ENCODE peak calls at places on chromosomes 4 and X, in six cellular contexts. K is adrenal gland, Z is heart left ventricle, L is testis, V is body of pancreas, J is suprapubic skin. R is an unnamed sample.

GRCh38 chr4:152309418-152309817 is 226.5 kb downstream of the FBXW7 start:
- DNase-seq in K (no peak), Z (no peak), L (no peak), V (no peak), J (no peak), R (no peak)

GRCh38 chr4:141605425-141605856 is 30.9 kb upstream of the IL15 start:
- DNase-seq in K (no peak), Z (no peak), L (no peak), V (no peak), J (no peak), R (no peak)

GRCh38 chr4:117514779-117515178 is 429.4 kb upstream of the TRAM1L1 start:
- DNase-seq in K (no peak), Z (no peak), L (no peak), V (no peak), J (no peak), R (no peak)

GRCh38 chrX:21493226-21493850 is 119.1 kb downstream of the CNKSR2 start:
- DNase-seq in K (no peak), Z (no peak), L (no peak), V (no peak), J (no peak), R (no peak)

GRCh38 chrX:45894864-45895645 is 650.2 kb downstream of the ZNF674 start:
- DNase-seq in K (no peak), Z (no peak), L (no peak), V (no peak), J (no peak), R (no peak)

GRCh38 chrX:72245461-72246089 is 6.7 kb upstream of the ERCC6L start:
- DNase-seq in K (peak; percentile 63), Z (no peak), L (peak; percentile 66), V (peak; percentile 59), J (no peak), R (no peak)

GRCh38 chr4:11910780-11911179 is 482.1 kb upstream of the HS3ST1 start:
- DNase-seq in K (no peak), Z (no peak), L (no peak), V (no peak), J (no peak), R (no peak)

GRCh38 chr4:98890698-98891097 is 38.2 kb downstream of the EIF4E start:
- DNase-seq in K (peak; percentile 12), Z (no peak), L (no peak), V (no peak), J (no peak), R (no peak)

GRCh38 chr4:3406431-3406830 is 35.3 kb upstream of the HGFAC start:
- DNase-seq in K (no peak), Z (peak; percentile 52), L (no peak), V (no peak), J (peak; percentile 65), R (no peak)

GRCh38 chrX:48902135-48902534 is 4.4 kb downstream of the PQBP1 start:
- DNase-seq in K (no peak), Z (no peak), L (no peak), V (no peak), J (no peak), R (no peak)

GRCh38 chrX:8245411-8245810 is 74.3 kb upstream of the VCX2 start:
- DNase-seq in K (no peak), Z (no peak), L (no peak), V (no peak), J (no peak), R (no peak)

DNA sequence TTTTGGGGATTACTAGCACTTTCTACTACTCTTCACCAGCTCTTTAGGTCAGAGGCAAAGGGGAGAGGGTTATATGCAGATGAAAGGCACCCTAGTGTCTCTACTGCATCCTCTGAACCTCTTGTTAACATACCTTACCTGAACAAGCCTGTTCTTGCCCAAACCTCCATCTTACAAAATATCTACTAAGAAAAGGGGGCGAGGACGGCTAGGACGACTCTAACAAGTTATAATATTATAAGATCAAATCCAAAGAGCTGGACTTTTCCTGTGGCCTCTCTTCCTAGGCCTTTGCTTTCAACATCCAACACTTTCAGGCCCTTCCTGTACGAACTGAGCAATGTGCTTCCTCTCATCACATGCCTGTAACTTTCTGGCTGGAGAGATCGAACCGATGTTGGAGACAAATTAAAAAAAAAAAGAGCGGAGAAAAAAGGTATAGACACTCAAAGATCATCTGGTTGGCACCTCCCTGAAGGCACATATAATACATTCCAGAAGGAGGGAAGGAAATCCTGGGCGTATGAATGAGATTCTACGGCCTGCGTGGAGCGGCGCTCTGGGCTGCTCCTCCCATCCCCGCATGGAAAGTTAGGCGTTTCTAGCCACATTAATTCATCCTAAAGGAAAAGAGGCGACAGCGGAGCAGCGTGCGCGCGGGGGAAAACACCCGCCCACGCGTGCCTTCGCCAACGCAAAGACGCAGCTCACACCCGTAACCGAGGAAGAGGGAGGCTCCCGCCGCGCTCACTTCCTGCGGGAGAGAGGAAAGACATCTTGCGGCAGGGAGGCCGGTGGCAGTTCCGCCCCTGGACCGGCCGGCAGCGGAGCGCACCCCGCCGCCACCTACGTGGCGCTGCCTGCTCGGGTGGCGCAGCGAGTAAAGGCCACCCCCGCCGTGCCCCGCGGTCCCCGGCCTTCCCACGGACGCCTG is 803 bp downstream of the PRDM5 start:
- DNase-seq in K (peak; percentile 74), Z (peak; percentile 87), L (peak; percentile 83), V (peak; percentile 69), J (peak; percentile 86), R (peak; percentile 92)
- TF ChIP-seq POLR2A in K (peak; percentile 64), Z (peak; percentile 71), L (no peak), V (peak; percentile 78), J (no peak), R (no peak)

GRCh38 chr4:26326791-26327190 is 6.0 kb downstream of the RBPJ start:
- DNase-seq in K (no peak), Z (no peak), L (no peak), V (no peak), J (no peak), R (no peak)
- H3K4me3 ChIP-seq in K (no peak overlapping the region), Z (no peak overlapping the region), L (no peak overlapping the region), V (no peak overlapping the region), J (no peak overlapping the region), R (no peak overlapping the region)

GRCh38 chr4:86011117-86011516 is 348.7 kb downstream of the MAPK10 start:
- DNase-seq in K (no peak), Z (no peak), L (no peak), V (no peak), J (no peak), R (peak; percentile 35)
- TF ChIP-seq POLR2A in K (no peak), Z (no peak), L (no peak), V (no peak), J (no peak), R (no peak)

DNA sequence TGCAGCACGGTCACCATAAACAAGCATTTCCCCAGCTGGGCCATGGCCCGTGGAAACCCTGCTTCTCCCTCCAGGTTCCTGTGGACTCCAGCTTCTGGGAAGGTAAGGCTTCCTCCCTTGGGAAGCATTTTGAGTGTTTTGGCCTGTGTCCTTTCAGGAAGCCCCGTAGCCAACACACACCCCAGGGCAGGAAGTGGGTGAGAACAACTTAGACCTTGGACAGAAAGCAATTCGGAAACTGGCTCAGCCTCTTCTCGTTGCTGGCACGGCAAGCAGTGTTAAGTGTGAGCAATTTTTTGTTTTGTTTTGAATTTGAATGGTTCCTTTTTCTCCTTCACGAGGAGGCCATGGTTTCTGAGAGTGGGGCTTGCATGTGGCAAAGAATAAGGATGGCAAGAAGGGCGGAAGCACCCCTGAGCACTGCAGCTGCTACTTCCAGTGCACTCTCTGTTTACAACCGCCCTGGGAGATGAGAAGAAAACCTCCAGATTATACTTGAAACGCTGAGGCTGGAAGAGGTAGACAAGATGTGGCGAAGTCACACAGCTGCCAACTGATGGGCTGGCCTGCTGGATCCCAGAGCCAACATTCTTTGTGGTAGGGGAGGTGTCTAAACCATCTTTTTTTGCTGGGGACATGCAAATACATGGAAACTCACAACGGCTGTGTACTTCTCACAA is 14.1 kb upstream of the CYTL1 start:
- DNase-seq in K (no peak), Z (no peak), L (no peak), V (no peak), J (no peak), R (peak; percentile 85)
- H3K4me3 ChIP-seq in K (no peak overlapping the region), Z (no peak overlapping the region), L (no peak overlapping the region), V (no peak overlapping the region), J (no peak overlapping the region), R (no peak overlapping the region)

GRCh38 chr4:26861434-26862186 is 969 bp downstream of the STIM2 start:
- DNase-seq in K (peak; percentile 75), Z (peak; percentile 88), L (peak; percentile 30), V (peak; percentile 68), J (peak; percentile 85), R (peak; percentile 55)
- TF ChIP-seq POLR2A in K (no peak), Z (no peak), L (no peak), V (peak; percentile 38), J (no peak), R (no peak)

GRCh38 chr4:170682511-170682910 is 592.8 kb upstream of the AADAT start:
- DNase-seq in K (no peak), Z (no peak), L (no peak), V (no peak), J (no peak), R (no peak)
- H3K4me3 ChIP-seq in K (no peak overlapping the region), Z (no peak overlapping the region), L (no peak overlapping the region), V (no peak overlapping the region), J (no peak overlapping the region), R (no peak overlapping the region)

GRCh38 chr4:56908206-56909082 is 744 bp downstream of the REST start:
- DNase-seq in K (peak; percentile 73), Z (peak; percentile 82), L (peak; percentile 75), V (peak; percentile 64), J (peak; percentile 82), R (peak; percentile 43)
- TF ChIP-seq POLR2A in K (no peak), Z (no peak), L (no peak), V (no peak), J (no peak), R (no peak)

GRCh38 chr4:107616838-107617389 is 103.1 kb downstream of the PAPSS1 start:
- DNase-seq in K (no peak), Z (no peak), L (no peak), V (no peak), J (no peak), R (no peak)

GRCh38 chr4:107618656-107619055 is 101.4 kb downstream of the PAPSS1 start:
- DNase-seq in K (no peak), Z (no peak), L (no peak), V (no peak), J (no peak), R (no peak)

GRCh38 chr4:107622006-107622405 is 98.0 kb downstream of the PAPSS1 start:
- DNase-seq in K (no peak), Z (no peak), L (no peak), V (no peak), J (no peak), R (no peak)

GRCh38 chr4:107619731-107620130 is 100.3 kb downstream of the PAPSS1 start:
- DNase-seq in K (no peak), Z (no peak), L (no peak), V (no peak), J (no peak), R (no peak)

DNA sequence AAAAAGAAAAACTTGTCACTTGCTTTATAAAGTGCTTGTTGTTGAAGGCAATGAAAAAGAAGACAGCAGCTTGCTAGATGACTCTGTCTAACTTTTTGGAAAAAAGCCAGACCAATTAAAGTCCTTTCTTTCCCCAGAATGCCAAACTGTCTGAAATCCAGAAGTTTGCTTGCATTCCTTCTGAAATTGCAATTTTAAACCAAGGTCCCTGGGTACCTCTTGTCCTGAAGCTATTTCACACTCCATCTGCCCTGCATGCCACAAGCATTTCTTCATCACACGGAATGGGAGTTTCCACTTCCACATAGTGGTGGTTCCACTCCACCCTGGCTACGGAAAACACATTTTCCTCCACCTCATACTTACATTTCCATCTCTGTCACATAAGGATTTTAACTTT is 101.0 kb downstream of the PAPSS1 start:
- DNase-seq in K (no peak), Z (no peak), L (no peak), V (no peak), J (no peak), R (no peak)
- H3K4me3 ChIP-seq in K (no peak overlapping the region), Z (no peak overlapping the region), L (no peak overlapping the region), V (no peak overlapping the region), J (no peak overlapping the region), R (no peak overlapping the region)

GRCh38 chr4:88592600-88593448 is 544 bp downstream of the HERC3 start:
- DNase-seq in K (peak; percentile 85), Z (peak; percentile 92), L (peak; percentile 80), V (peak; percentile 79), J (peak; percentile 86), R (peak; percentile 94)
- TF ChIP-seq POLR2A in K (peak; percentile 57), Z (peak; percentile 66), L (no peak), V (peak; percentile 69), J (no peak), R (no peak)